ENCODE peak calls at places on chromosome 13, in six cellular contexts. One of them, this sample, is unnamed.

GRCh38 chr13:44796597-44797517 is 192.4 kb downstream of the NUFIP1 start:
- DNase-seq in prostate gland: no peak
- DNase-seq in WTC11: no peak
- DNase-seq in lower lobe of right lung: no peak
- DNase-seq in D721Med: no peak
- DNase-seq in mammary epithelial cell: no peak
- DNase-seq in this sample: no peak

GRCh38 chr13:83881917-83882625 is at the start of gene SLITRK1:
- DNase-seq in mammary epithelial cell: peak
- DNase-seq in D721Med: no peak
- DNase-seq in prostate gland: no peak
- DNase-seq in WTC11: peak
- DNase-seq in lower lobe of right lung: peak
- DNase-seq in this sample: peak

GRCh38 chr13:93522486-93522885 is 295.9 kb downstream of the GPC6 start:
- DNase-seq in D721Med: no peak
- DNase-seq in lower lobe of right lung: no peak
- DNase-seq in prostate gland: no peak
- DNase-seq in WTC11: no peak
- DNase-seq in mammary epithelial cell: no peak
- DNase-seq in this sample: no peak

GRCh38 chr13:108342369-108343289 is 73.1 kb downstream of the TNFSF13B start:
- DNase-seq in lower lobe of right lung: no peak
- DNase-seq in prostate gland: no peak
- DNase-seq in mammary epithelial cell: peak
- DNase-seq in D721Med: no peak
- DNase-seq in WTC11: no peak
- DNase-seq in this sample: no peak

GRCh38 chr13:38767506-38768265 is 80.8 kb downstream of the FREM2 start:
- DNase-seq in WTC11: no peak
- DNase-seq in D721Med: no peak
- DNase-seq in mammary epithelial cell: peak
- DNase-seq in lower lobe of right lung: no peak
- DNase-seq in prostate gland: no peak
- DNase-seq in this sample: no peak

GRCh38 chr13:71968025-71968424 is 101.0 kb upstream of the DACH1 start:
- DNase-seq in lower lobe of right lung: no peak
- DNase-seq in mammary epithelial cell: no peak
- DNase-seq in prostate gland: no peak
- DNase-seq in WTC11: peak
- DNase-seq in D721Med: no peak
- DNase-seq in this sample: no peak

GRCh38 chr13:68440874-68441273 is 1210.7 kb upstream of the PCDH9 start:
- DNase-seq in WTC11: no peak
- DNase-seq in lower lobe of right lung: no peak
- DNase-seq in mammary epithelial cell: no peak
- DNase-seq in D721Med: no peak
- DNase-seq in prostate gland: no peak
- DNase-seq in this sample: no peak

GRCh38 chr13:40247845-40248244 is 418.6 kb downstream of the FOXO1 start:
- DNase-seq in WTC11: no peak
- DNase-seq in D721Med: no peak
- DNase-seq in lower lobe of right lung: no peak
- DNase-seq in prostate gland: no peak
- DNase-seq in mammary epithelial cell: peak
- DNase-seq in this sample: no peak

GRCh38 chr13:29791997-29792775 is 58.2 kb downstream of the UBL3 start:
- DNase-seq in WTC11: no peak
- DNase-seq in D721Med: no peak
- DNase-seq in prostate gland: no peak
- DNase-seq in lower lobe of right lung: no peak
- DNase-seq in mammary epithelial cell: no peak
- DNase-seq in this sample: no peak

GRCh38 chr13:28620011-28620830 is 38.7 kb upstream of the POMP start:
- DNase-seq in D721Med: no peak
- DNase-seq in prostate gland: no peak
- DNase-seq in WTC11: no peak
- DNase-seq in mammary epithelial cell: no peak
- DNase-seq in lower lobe of right lung: no peak
- DNase-seq in this sample: no peak

GRCh38 chr13:37690361-37690760 is 91.8 kb upstream of the POSTN start:
- DNase-seq in WTC11: no peak
- DNase-seq in lower lobe of right lung: no peak
- DNase-seq in D721Med: no peak
- DNase-seq in mammary epithelial cell: no peak
- DNase-seq in prostate gland: no peak
- DNase-seq in this sample: no peak

GRCh38 chr13:112170823-112171569 is 104.0 kb downstream of the SOX1 start:
- DNase-seq in WTC11: no peak
- DNase-seq in lower lobe of right lung: no peak
- DNase-seq in D721Med: no peak
- DNase-seq in prostate gland: no peak
- DNase-seq in mammary epithelial cell: no peak
- DNase-seq in this sample: no peak

GRCh38 chr13:73171242-73171641 is 112.4 kb downstream of the KLF5 start:
- DNase-seq in mammary epithelial cell: peak
- DNase-seq in prostate gland: peak
- DNase-seq in WTC11: no peak
- DNase-seq in lower lobe of right lung: no peak
- DNase-seq in D721Med: no peak
- DNase-seq in this sample: no peak

GRCh38 chr13:75250526-75251183 is 231.3 kb downstream of the TBC1D4 start:
- DNase-seq in WTC11: no peak
- DNase-seq in lower lobe of right lung: no peak
- DNase-seq in mammary epithelial cell: peak
- DNase-seq in D721Med: no peak
- DNase-seq in prostate gland: no peak
- DNase-seq in this sample: no peak

GRCh38 chr13:106568225-106569003 is 477 bp upstream of the ARGLU1 start:
- DNase-seq in D721Med: peak
- DNase-seq in mammary epithelial cell: no peak
- DNase-seq in lower lobe of right lung: no peak
- DNase-seq in prostate gland: no peak
- DNase-seq in WTC11: no peak
- DNase-seq in this sample: no peak

GRCh38 chr13:78875792-78876580 is 217.0 kb upstream of the OBI1 start:
- DNase-seq in lower lobe of right lung: no peak
- DNase-seq in prostate gland: no peak
- DNase-seq in D721Med: no peak
- DNase-seq in WTC11: peak
- DNase-seq in mammary epithelial cell: no peak
- DNase-seq in this sample: peak

GRCh38 chr13:45447050-45447661 is 17.6 kb upstream of the COG3 start:
- DNase-seq in D721Med: no peak
- DNase-seq in WTC11: no peak
- DNase-seq in prostate gland: no peak
- DNase-seq in lower lobe of right lung: no peak
- DNase-seq in mammary epithelial cell: no peak
- DNase-seq in this sample: no peak

GRCh38 chr13:46535002-46535401 is 18.0 kb upstream of the LRCH1 start:
- DNase-seq in prostate gland: no peak
- DNase-seq in lower lobe of right lung: no peak
- DNase-seq in WTC11: no peak
- DNase-seq in D721Med: no peak
- DNase-seq in mammary epithelial cell: no peak
- DNase-seq in this sample: no peak

GRCh38 chr13:91406619-91407018 is 8.2 kb downstream of the GPC5 start:
- DNase-seq in WTC11: peak
- DNase-seq in mammary epithelial cell: peak
- DNase-seq in D721Med: no peak
- DNase-seq in prostate gland: no peak
- DNase-seq in lower lobe of right lung: no peak
- DNase-seq in this sample: no peak

GRCh38 chr13:30800107-30800506 is 64.8 kb downstream of the ALOX5AP start:
- DNase-seq in mammary epithelial cell: no peak
- DNase-seq in WTC11: no peak
- DNase-seq in lower lobe of right lung: no peak
- DNase-seq in D721Med: no peak
- DNase-seq in prostate gland: no peak
- DNase-seq in this sample: no peak

GRCh38 chr13:36293497-36293896 is 4.1 kb downstream of the CCDC169 start:
- DNase-seq in mammary epithelial cell: no peak
- DNase-seq in lower lobe of right lung: no peak
- DNase-seq in prostate gland: no peak
- DNase-seq in D721Med: no peak
- DNase-seq in WTC11: no peak
- DNase-seq in this sample: no peak

GRCh38 chr13:113591750-113592149 is 7.2 kb downstream of the TFDP1 start:
- DNase-seq in mammary epithelial cell: no peak
- DNase-seq in prostate gland: no peak
- DNase-seq in lower lobe of right lung: peak
- DNase-seq in WTC11: no peak
- DNase-seq in D721Med: no peak
- DNase-seq in this sample: no peak

GRCh38 chr13:52806029-52806428 is 42.4 kb downstream of the PCDH8 start:
- DNase-seq in WTC11: no peak
- DNase-seq in mammary epithelial cell: no peak
- DNase-seq in lower lobe of right lung: no peak
- DNase-seq in D721Med: no peak
- DNase-seq in prostate gland: no peak
- DNase-seq in this sample: no peak

GRCh38 chr13:45728759-45729158 is 26.6 kb downstream of the CBY2 start:
- DNase-seq in mammary epithelial cell: no peak
- DNase-seq in lower lobe of right lung: no peak
- DNase-seq in WTC11: peak
- DNase-seq in prostate gland: no peak
- DNase-seq in D721Med: no peak
- DNase-seq in this sample: no peak

GRCh38 chr13:46602531-46602930 is 49.6 kb downstream of the LRCH1 start:
- DNase-seq in lower lobe of right lung: no peak
- DNase-seq in WTC11: no peak
- DNase-seq in prostate gland: no peak
- DNase-seq in mammary epithelial cell: no peak
- DNase-seq in D721Med: no peak
- DNase-seq in this sample: no peak

GRCh38 chr13:26784704-26785639 is 24.4 kb upstream of the GPR12 start:
- DNase-seq in mammary epithelial cell: no peak
- DNase-seq in lower lobe of right lung: no peak
- DNase-seq in prostate gland: no peak
- DNase-seq in WTC11: peak
- DNase-seq in D721Med: no peak
- DNase-seq in this sample: no peak

DNA sequence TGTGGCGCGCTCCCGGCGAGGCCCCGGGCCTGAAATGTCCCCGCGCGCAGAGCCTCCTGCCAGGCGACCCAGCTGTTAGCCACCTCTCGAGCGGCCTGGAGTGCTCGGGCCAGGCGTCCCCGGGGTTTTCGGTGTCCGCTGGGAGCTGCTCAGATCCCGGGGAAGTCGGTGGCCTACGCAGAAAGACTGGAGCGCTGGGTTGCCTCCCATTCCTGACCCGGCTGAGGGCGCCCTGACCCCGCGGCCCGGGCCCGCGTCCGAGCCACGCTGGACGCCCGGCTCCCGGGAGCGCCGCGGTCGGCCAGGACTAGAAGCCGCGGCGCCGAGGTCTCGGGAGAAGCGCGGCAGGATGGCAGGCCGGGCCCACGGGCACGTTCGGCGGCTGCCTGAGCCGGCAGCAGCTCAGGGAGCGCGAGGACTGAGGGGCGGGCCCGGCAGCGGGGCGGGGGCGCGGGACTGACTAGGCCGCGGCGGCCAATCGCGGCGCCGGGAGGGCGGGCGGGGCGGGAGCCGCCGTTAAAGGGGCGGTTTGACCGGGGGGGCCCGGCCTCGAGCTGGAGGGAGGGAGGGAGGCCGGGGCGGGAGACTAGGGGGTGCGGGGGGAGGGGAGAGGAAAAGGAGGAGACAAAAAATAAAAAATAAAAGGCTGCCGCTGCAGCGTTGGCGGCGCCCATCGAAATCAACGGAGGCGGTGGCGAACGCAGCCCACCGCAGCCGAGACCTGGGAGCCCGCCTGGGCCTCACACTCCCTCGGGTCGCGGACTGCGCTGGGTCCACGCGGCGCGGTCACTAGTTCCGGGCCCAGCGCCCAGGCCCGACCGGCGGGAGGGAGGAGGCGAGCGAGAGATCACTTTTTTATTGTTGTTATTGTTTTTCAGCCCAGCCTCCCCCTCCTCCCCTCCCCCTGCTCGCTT is 1.1 kb upstream of the ZIC2 start:
- DNase-seq in WTC11: peak
- DNase-seq in lower lobe of right lung: no peak
- DNase-seq in prostate gland: peak
- DNase-seq in mammary epithelial cell: peak
- DNase-seq in D721Med: peak
- DNase-seq in this sample: no peak
- TF ChIP-seq CTCF in WTC11: no peak
- TF ChIP-seq CTCF in lower lobe of right lung: no peak
- TF ChIP-seq CTCF in prostate gland: no peak
- TF ChIP-seq CTCF in mammary epithelial cell: no peak
- TF ChIP-seq CTCF in D721Med: no peak
- TF ChIP-seq CTCF in this sample: peak

GRCh38 chr13:82739881-82740280 is 1142.4 kb downstream of the SLITRK1 start:
- DNase-seq in D721Med: no peak
- DNase-seq in mammary epithelial cell: no peak
- DNase-seq in WTC11: no peak
- DNase-seq in lower lobe of right lung: no peak
- DNase-seq in prostate gland: no peak
- DNase-seq in this sample: no peak
- TF ChIP-seq CTCF in D721Med: peak
- TF ChIP-seq CTCF in mammary epithelial cell: no peak
- TF ChIP-seq CTCF in WTC11: no peak
- TF ChIP-seq CTCF in lower lobe of right lung: no peak
- TF ChIP-seq CTCF in prostate gland: no peak
- TF ChIP-seq CTCF in this sample: peak

DNA sequence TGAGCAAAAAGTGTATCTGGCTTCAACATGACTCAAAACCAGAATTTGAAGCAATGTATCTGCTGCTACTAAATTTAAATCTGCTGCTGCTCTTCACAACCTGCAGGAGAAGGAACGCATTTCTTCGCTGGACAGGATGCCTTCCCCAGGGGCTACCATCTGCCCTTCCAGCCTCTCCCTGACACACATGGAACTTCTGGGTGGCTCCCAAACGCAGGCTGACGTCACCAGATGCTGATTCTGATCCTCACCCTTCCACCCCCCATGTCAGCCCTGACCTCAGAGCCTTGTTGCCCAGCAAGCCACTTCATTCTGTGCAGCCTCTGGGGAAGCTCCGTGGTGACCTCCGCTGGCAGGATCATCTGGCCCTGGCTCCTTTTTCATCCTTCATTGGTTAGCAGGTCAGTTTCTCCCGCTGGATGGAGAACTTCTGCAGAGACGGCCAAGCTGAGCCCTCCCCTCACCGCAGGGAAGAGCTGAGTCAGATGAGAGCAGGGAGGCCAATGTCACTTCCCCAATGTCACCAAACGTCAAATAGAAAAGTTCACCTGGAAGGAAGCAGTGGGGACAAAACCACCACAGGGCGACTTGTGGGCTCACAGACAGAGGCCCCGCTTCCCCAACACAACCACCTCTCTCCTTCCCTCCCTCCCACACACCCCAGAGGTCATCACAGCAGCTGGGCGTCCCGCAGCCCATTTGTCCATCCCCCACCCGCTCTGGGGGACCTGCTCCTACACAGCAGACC is 14.0 kb upstream of the RAB20 start:
- DNase-seq in prostate gland: no peak
- DNase-seq in D721Med: no peak
- DNase-seq in lower lobe of right lung: peak
- DNase-seq in mammary epithelial cell: no peak
- DNase-seq in WTC11: no peak
- DNase-seq in this sample: no peak
- TF ChIP-seq CTCF in prostate gland: no peak
- TF ChIP-seq CTCF in D721Med: no peak
- TF ChIP-seq CTCF in lower lobe of right lung: no peak
- TF ChIP-seq CTCF in mammary epithelial cell: no peak
- TF ChIP-seq CTCF in WTC11: no peak
- TF ChIP-seq CTCF in this sample: peak

GRCh38 chr13:87259479-87260083 is 411.6 kb upstream of the SLITRK5 start:
- DNase-seq in WTC11: peak
- DNase-seq in lower lobe of right lung: no peak
- DNase-seq in D721Med: no peak
- DNase-seq in prostate gland: no peak
- DNase-seq in mammary epithelial cell: no peak
- DNase-seq in this sample: no peak
- TF ChIP-seq CTCF in WTC11: peak
- TF ChIP-seq CTCF in lower lobe of right lung: peak
- TF ChIP-seq CTCF in D721Med: peak
- TF ChIP-seq CTCF in prostate gland: no peak
- TF ChIP-seq CTCF in mammary epithelial cell: peak
- TF ChIP-seq CTCF in this sample: peak